ENCODE peak calls at places on chromosomes 6 and 20, in nine cellular contexts. U, S, J, V, A, I, C, F and P are unnamed samples.

GRCh38 chr20:17611290-17611539 is 41.3 kb downstream of the DSTN start:
- DNase-seq in U (no peak), F (no peak), V (no peak), A (no peak), C (no peak), S (no peak), J (no peak), I (no peak), P (no peak)

GRCh38 chr6:151095538-151096254 is 144.1 kb upstream of the AKAP12 start:
- DNase-seq in F (no peak), J (no peak), S (no peak), C (no peak), I (no peak), U (no peak), A (no peak), V (no peak), P (no peak)

GRCh38 chr6:32084780-32085179 is 24.4 kb downstream of the TNXB start:
- DNase-seq in J (no peak), U (no peak), I (no peak), C (no peak), F (no peak), A (no peak), S (no peak), V (no peak), P (no peak)

GRCh38 chr6:72619883-72620696 is 1.8 kb upstream of the KCNQ5 start:
- DNase-seq in I (peak), C (peak), A (no peak), J (peak), S (peak), F (no peak), U (peak), V (peak), P (no peak)

GRCh38 chr20:38346247-38346651 is at the start of gene LBP:
- DNase-seq in S (no peak), F (no peak), V (no peak), J (no peak), I (no peak), U (no peak), C (no peak), A (no peak), P (no peak)

GRCh38 chr6:105322499-105323231 is 80.2 kb downstream of the PREP start:
- DNase-seq in F (no peak), I (no peak), A (peak), V (no peak), U (no peak), S (no peak), C (no peak), J (no peak), P (no peak)

GRCh38 chr6:85127696-85128225 is 322.1 kb upstream of the NT5E start:
- DNase-seq in C (no peak), S (no peak), I (no peak), J (no peak), V (no peak), F (no peak), A (no peak), U (no peak), P (no peak)

GRCh38 chr6:155887431-155887830 is 431.8 kb upstream of the NOX3 start:
- DNase-seq in I (no peak), V (peak), C (no peak), J (no peak), S (no peak), A (no peak), F (no peak), U (no peak), P (no peak)

GRCh38 chr6:53679446-53679933 is 13.9 kb upstream of the KLHL31 start:
- DNase-seq in J (no peak), I (peak), C (peak), V (peak), A (no peak), U (no peak), S (no peak), F (no peak), P (no peak)

GRCh38 chr20:35121186-35121585 is 25.9 kb downstream of the EDEM2 start:
- DNase-seq in C (peak), U (no peak), S (no peak), J (no peak), V (no peak), A (no peak), I (no peak), F (no peak), P (no peak)

GRCh38 chr6:19452495-19452894 is 384.7 kb upstream of the ID4 start:
- DNase-seq in F (no peak), S (no peak), V (peak), C (no peak), A (no peak), I (no peak), J (no peak), U (no peak), P (no peak)

GRCh38 chr6:112409311-112409710 is 62.2 kb downstream of the RFPL4B start:
- DNase-seq in V (no peak), U (no peak), C (no peak), J (no peak), A (no peak), F (no peak), S (no peak), I (no peak), P (no peak)

GRCh38 chr20:43825635-43826034 is 89.0 kb upstream of the TOX2 start:
- DNase-seq in C (no peak), F (no peak), I (no peak), U (no peak), V (no peak), A (no peak), J (no peak), S (no peak), P (no peak)